ENCODE peak calls at places on chromosomes 12 and 14, in seven cellular contexts. A is astrocyte, U is adipocyte, L is GM23248, H is neural progenitor cell, G is PC-3, I is mesenchymal stem cell. Y is an unnamed sample.

GRCh38 chr12:78186670-78187069 is 356.0 kb downstream of the NAV3 start:
- DNase-seq in A (no peak), U (no peak), L (no peak), H (no peak), G (no peak), I (no peak), Y (no peak)

GRCh38 chr12:57534250-57534649 is 11.6 kb downstream of the MBD6 start:
- DNase-seq in A (no peak), U (no peak), L (no peak), H (no peak), G (no peak), I (no peak), Y (no peak)

GRCh38 chr12:27623645-27624044 is 72.6 kb upstream of the REP15 start:
- DNase-seq in A (peak; percentile 85), U (no peak), L (peak; percentile 38), H (no peak), G (peak; percentile 92), I (peak; percentile 70), Y (peak; percentile 36)

GRCh38 chr12:52243774-52244614 is 11.0 kb downstream of the KRT7 start:
- DNase-seq in A (peak; percentile 85), U (peak; percentile 93), L (peak; percentile 95), H (no peak), G (peak; percentile 97), I (peak; percentile 88), Y (peak; percentile 93)

GRCh38 chr14:79834856-79835255 is 376.4 kb downstream of the DIO2 start:
- DNase-seq in A (no peak), U (no peak), L (no peak), H (no peak), G (no peak), I (peak; percentile 20), Y (no peak)

GRCh38 chr12:31019106-31019505 is 54.6 kb upstream of the DDX11 start:
- DNase-seq in A (no peak), U (no peak), L (no peak), H (no peak), G (no peak), I (no peak), Y (no peak)

GRCh38 chr14:85129907-85130306 is 400.0 kb upstream of the FLRT2 start:
- DNase-seq in A (no peak), U (no peak), L (no peak), H (no peak), G (no peak), I (no peak), Y (no peak)

GRCh38 chr14:29671034-29671433 is 256.6 kb downstream of the PRKD1 start:
- DNase-seq in A (peak; percentile 82), U (peak; percentile 44), L (peak; percentile 48), H (no peak), G (no peak), I (peak; percentile 8), Y (peak; percentile 26)

GRCh38 chr12:123111498-123112165 is 39.3 kb downstream of the PITPNM2 start:
- DNase-seq in A (peak; percentile 75), U (peak; percentile 44), L (no peak), H (no peak), G (no peak), I (peak; percentile 69), Y (peak; percentile 41)

GRCh38 chr14:102828201-102828600 is 51.0 kb downstream of the TRAF3 start:
- DNase-seq in A (no peak), U (no peak), L (no peak), H (no peak), G (no peak), I (no peak), Y (no peak)

GRCh38 chr12:120015313-120015712 is 26.3 kb downstream of the BICDL1 start:
- DNase-seq in A (no peak), U (no peak), L (no peak), H (no peak), G (no peak), I (no peak), Y (no peak)

GRCh38 chr12:95096852-95097251 is 23.4 kb upstream of the NR2C1 start:
- DNase-seq in A (peak; percentile 80), U (no peak), L (no peak), H (no peak), G (peak; percentile 92), I (no peak), Y (peak; percentile 60)

GRCh38 chr12:113918306-113918705 is 47.8 kb downstream of the RBM19 start:
- DNase-seq in A (no peak), U (no peak), L (no peak), H (no peak), G (no peak), I (no peak), Y (no peak)

GRCh38 chr12:5554711-5555110 is 122.8 kb downstream of the NTF3 start:
- DNase-seq in A (peak; percentile 47), U (peak; percentile 76), L (peak; percentile 40), H (no peak), G (no peak), I (peak; percentile 2), Y (peak; percentile 58)

GRCh38 chr12:18277196-18277595 is 15.9 kb downstream of the PIK3C2G start:
- DNase-seq in A (peak; percentile 5), U (no peak), L (no peak), H (no peak), G (no peak), I (no peak), Y (no peak)

GRCh38 chr14:55892906-55893305 is 225.3 kb upstream of the PELI2 start:
- DNase-seq in A (no peak), U (no peak), L (no peak), H (no peak), G (no peak), I (no peak), Y (no peak)

GRCh38 chr12:50784501-50784900 is 20.6 kb downstream of the ATF1 start:
- DNase-seq in A (no peak), U (no peak), L (no peak), H (no peak), G (no peak), I (no peak), Y (no peak)

GRCh38 chr14:50739186-50739585 is 71.1 kb upstream of the SAV1 start:
- DNase-seq in A (no peak), U (no peak), L (no peak), H (no peak), G (no peak), I (no peak), Y (no peak)

GRCh38 chr12:64701283-64701682 is 57.9 kb downstream of the GNS start:
- DNase-seq in A (no peak), U (peak; percentile 34), L (no peak), H (peak; percentile 41), G (no peak), I (no peak), Y (no peak)

GRCh38 chr12:53236443-53237111 is 4.6 kb upstream of the RARG start:
- DNase-seq in A (no peak), U (no peak), L (no peak), H (no peak), G (no peak), I (no peak), Y (no peak)

GRCh38 chr12:21911832-21912231 is 29.4 kb downstream of the ABCC9 start:
- DNase-seq in A (no peak), U (no peak), L (no peak), H (no peak), G (peak; percentile 40), I (no peak), Y (peak; percentile 5)

GRCh38 chr12:21913823-21914222 is 27.4 kb downstream of the ABCC9 start:
- DNase-seq in A (no peak), U (peak; percentile 34), L (peak; percentile 42), H (no peak), G (no peak), I (no peak), Y (no peak)

GRCh38 chr12:21906919-21907642 is 34.1 kb downstream of the ABCC9 start:
- DNase-seq in A (peak; percentile 30), U (peak; percentile 29), L (peak; percentile 86), H (no peak), G (no peak), I (no peak), Y (peak; percentile 42)

GRCh38 chr12:21910642-21911041 is 30.6 kb downstream of the ABCC9 start:
- DNase-seq in A (no peak), U (no peak), L (no peak), H (peak; percentile 46), G (no peak), I (no peak), Y (no peak)

DNA sequence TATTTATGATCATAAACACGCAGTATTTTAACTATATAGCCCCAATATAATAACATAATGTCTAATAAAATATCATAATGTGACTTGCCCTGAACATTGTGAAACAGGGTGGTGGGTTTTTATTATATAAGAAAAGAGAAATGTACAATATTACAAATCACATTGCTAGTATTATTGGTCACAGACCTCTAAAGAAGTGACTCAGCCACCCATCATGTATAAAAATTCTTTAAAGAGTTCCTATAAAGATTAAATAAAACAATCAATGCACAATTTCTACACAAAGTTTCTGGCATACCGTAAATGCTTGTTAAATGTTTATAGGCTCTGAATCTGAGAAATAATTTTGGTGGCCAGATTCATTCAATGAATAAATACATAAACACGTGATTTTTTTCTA is 28.9 kb downstream of the ABCC9 start:
- DNase-seq in A (peak; percentile 32), U (peak; percentile 49), L (peak; percentile 88), H (no peak), G (peak; percentile 88), I (no peak), Y (peak; percentile 71)
- H3K9ac ChIP-seq in A (no peak overlapping the region), U (no peak overlapping the region), L (no peak overlapping the region), H (no peak overlapping the region), G (no peak overlapping the region), I (no peak overlapping the region), Y (no peak overlapping the region)

DNA sequence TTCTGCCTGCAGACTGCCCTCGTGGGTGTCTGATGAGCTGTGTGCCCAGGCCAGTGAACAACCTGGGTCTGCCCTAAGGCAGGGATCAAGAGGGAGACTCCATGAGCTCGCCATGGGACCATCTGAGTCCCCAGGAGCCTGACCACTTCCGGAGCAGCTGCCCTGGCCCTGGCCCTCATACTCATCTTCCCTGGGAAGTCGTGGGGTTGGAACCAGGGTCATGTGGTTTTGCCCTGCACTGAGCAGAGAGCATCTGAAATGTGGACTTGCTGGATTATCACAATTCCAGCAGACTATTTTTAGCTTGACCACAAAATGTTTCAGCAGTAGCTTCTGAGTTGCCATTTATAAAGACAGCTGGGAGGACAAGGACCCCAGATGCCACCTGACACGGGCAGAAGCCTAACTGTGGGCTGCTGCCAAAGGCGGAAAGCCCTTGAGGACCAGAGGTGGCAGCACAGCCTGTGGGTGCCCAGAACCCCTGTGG is 6.7 kb downstream of the BTBD6 start:
- DNase-seq in A (peak; percentile 16), U (no peak), L (no peak), H (no peak), G (no peak), I (peak; percentile 81), Y (peak; percentile 28)
- H3K9ac ChIP-seq in A (no peak overlapping the region), U (no peak overlapping the region), L (no peak overlapping the region), H (no peak overlapping the region), G (no peak overlapping the region), I (peak overlapping the region; percentile 3), Y (no peak overlapping the region)

DNA sequence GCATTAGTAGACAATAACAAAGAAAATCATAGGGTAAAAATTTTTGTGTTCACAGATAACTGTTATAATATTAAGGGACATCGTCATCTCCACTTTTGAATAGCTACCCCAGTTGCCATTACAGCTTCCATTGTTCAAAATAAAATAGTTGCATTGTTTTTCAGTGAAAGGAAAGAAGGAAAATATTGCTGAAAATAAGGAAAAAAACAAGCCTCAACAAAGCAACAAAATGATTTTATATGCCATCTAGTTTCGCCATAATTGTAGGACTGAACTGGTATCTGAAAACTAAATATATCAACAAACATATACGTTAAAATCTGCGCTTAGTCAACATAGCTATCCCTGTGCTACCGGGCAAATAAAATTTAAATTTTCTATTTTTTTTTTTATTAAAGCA is 3.3 kb downstream of the CDK17 start:
- DNase-seq in A (no peak), U (no peak), L (no peak), H (no peak), G (no peak), I (no peak), Y (no peak)
- H3K9ac ChIP-seq in A (peak overlapping the region; percentile 96), U (peak overlapping the region; percentile 97), L (peak overlapping the region; percentile 95), H (no peak overlapping the region), G (no peak overlapping the region), I (peak overlapping the region; percentile 95), Y (no peak overlapping the region)

GRCh38 chr14:39113685-39114072 is 444 bp upstream of the GEMIN2 start:
- DNase-seq in A (no peak), U (no peak), L (no peak), H (no peak), G (no peak), I (no peak), Y (no peak)
- H3K9ac ChIP-seq in A (peak overlapping the region; percentile 86), U (peak overlapping the region; percentile 89), L (peak overlapping the region; percentile 81), H (no peak overlapping the region), G (peak overlapping the region; percentile 77), I (peak overlapping the region; percentile 93), Y (peak overlapping the region; percentile 46)

Y was measured in IMR-90.